ENCODE peak calls at places on chromosomes 2 and 18, in four cellular contexts. J is endodermal cell, K is fibroblast of lung, B is DMS79. S is an unnamed sample.

GRCh38 chr2:112474844-112475486 is 7.0 kb upstream of the TTL start:
- DNase-seq in J (no peak), K (peak; percentile 62), B (no peak), S (no peak)

GRCh38 chr2:112547333-112547732 is 5.1 kb downstream of the POLR1B start:
- DNase-seq in J (no peak), K (peak; percentile 52), B (peak; percentile 70), S (no peak)

GRCh38 chr2:222864296-222864695 is 3.5 kb downstream of the ACSL3 start:
- DNase-seq in J (peak; percentile 77), K (peak; percentile 77), B (no peak), S (no peak)

GRCh38 chr18:44818148-44818547 is 137.5 kb downstream of the SETBP1 start:
- DNase-seq in J (no peak), K (no peak), B (peak; percentile 25), S (no peak)

GRCh38 chr2:239625106-239625845 is 224.5 kb upstream of the HDAC4 start:
- DNase-seq in J (no peak), K (no peak), B (no peak), S (no peak)

GRCh38 chr2:233892793-233893192 is 24.4 kb upstream of the TRPM8 start:
- DNase-seq in J (no peak), K (no peak), B (no peak), S (no peak)

GRCh38 chr2:30235859-30236535 is 4.7 kb downstream of the LBH start:
- DNase-seq in J (peak; percentile 5), K (no peak), B (no peak), S (no peak)

GRCh38 chr2:223846524-223846923 is 9.1 kb upstream of the AP1S3 start:
- DNase-seq in J (no peak), K (peak; percentile 93), B (no peak), S (no peak)

GRCh38 chr18:46298511-46298910 is 194.3 kb downstream of the HAUS1 start:
- DNase-seq in J (peak; percentile 29), K (no peak), B (no peak), S (no peak)

GRCh38 chr2:73284296-73285161 is at the start of gene FBXO41:
- DNase-seq in J (peak; percentile 88), K (peak; percentile 30), B (peak; percentile 34), S (no peak)

GRCh38 chr2:23687214-23687613 is 239.7 kb downstream of the ATAD2B start:
- DNase-seq in J (no peak), K (no peak), B (no peak), S (no peak)

GRCh38 chr2:3212984-3213383 is 164.6 kb downstream of the EIPR1 start:
- DNase-seq in J (peak; percentile 0), K (no peak), B (no peak), S (no peak)

GRCh38 chr18:62072370-62072769 is 114.5 kb downstream of the PIGN start:
- DNase-seq in J (no peak), K (no peak), B (no peak), S (no peak)

GRCh38 chr2:309148-309969 is 21.5 kb upstream of the ALKAL2 start:
- DNase-seq in J (peak; percentile 97), K (peak; percentile 20), B (peak; percentile 49), S (no peak)

GRCh38 chr2:161134547-161135518 is 25.4 kb upstream of the TANK start:
- DNase-seq in J (no peak), K (peak; percentile 60), B (no peak), S (peak; percentile 89)

GRCh38 chr2:71849603-71850305 is 297.9 kb downstream of the CYP26B1 start:
- DNase-seq in J (peak; percentile 58), K (no peak), B (no peak), S (no peak)

GRCh38 chr2:72027426-72028161 is 120.1 kb downstream of the CYP26B1 start:
- DNase-seq in J (peak; percentile 54), K (peak; percentile 59), B (no peak), S (no peak)

GRCh38 chr2:234290671-234291070 is 206.2 kb downstream of the ARL4C start:
- DNase-seq in J (no peak), K (peak; percentile 28), B (no peak), S (peak; percentile 20)

GRCh38 chr2:62958206-62958605 is 92.4 kb upstream of the OTX1 start:
- DNase-seq in J (no peak), K (no peak), B (no peak), S (no peak)

GRCh38 chr2:150572961-150573395 is 85.5 kb upstream of the RND3 start:
- DNase-seq in J (no peak), K (no peak), B (no peak), S (no peak)

GRCh38 chr2:8253781-8254180 is 428.1 kb upstream of the ID2 start:
- DNase-seq in J (peak; percentile 75), K (no peak), B (no peak), S (no peak)

GRCh38 chr2:121362226-121362625 is 77.2 kb upstream of the TFCP2L1 start:
- DNase-seq in J (no peak), K (no peak), B (no peak), S (no peak)

GRCh38 chr18:79735071-79735980 is 55.7 kb downstream of the CTDP1 start:
- DNase-seq in J (no peak), K (no peak), B (no peak), S (no peak)

GRCh38 chr18:60417946-60418345 is 45.4 kb upstream of the MC4R start:
- DNase-seq in J (no peak), K (no peak), B (no peak), S (no peak)

GRCh38 chr2:223943135-223943534 is 2.0 kb downstream of the WDFY1 start:
- DNase-seq in J (no peak), K (no peak), B (no peak), S (no peak)

GRCh38 chr2:3034856-3035255 is 342.8 kb downstream of the EIPR1 start:
- DNase-seq in J (peak; percentile 43), K (no peak), B (no peak), S (no peak)

GRCh38 chr2:9085353-9085752 is 81.9 kb upstream of the MBOAT2 start:
- DNase-seq in J (no peak), K (no peak), B (no peak), S (no peak)

GRCh38 chr2:40106061-40106460 is 327.0 kb upstream of the THUMPD2 start:
- DNase-seq in J (no peak), K (peak; percentile 59), B (no peak), S (no peak)

GRCh38 chr2:122081743-122082142 is 326.3 kb downstream of the TSN start:
- DNase-seq in J (no peak), K (no peak), B (peak; percentile 7), S (no peak)

GRCh38 chr2:69465513-69466456 is 28.6 kb upstream of the NFU1 start:
- DNase-seq in J (no peak), K (no peak), B (no peak), S (no peak)

GRCh38 chr2:231250146-231250545 is 51.7 kb downstream of the ARMC9 start:
- DNase-seq in J (no peak), K (no peak), B (no peak), S (no peak)

GRCh38 chr18:5879479-5879882 is 15.8 kb downstream of the TMEM200C start:
- DNase-seq in J (no peak), K (peak; percentile 44), B (no peak), S (peak; percentile 36)

GRCh38 chr2:233210843-233211600 is 40.5 kb upstream of the ATG16L1 start:
- DNase-seq in J (no peak), K (peak; percentile 93), B (peak; percentile 61), S (peak; percentile 72)

GRCh38 chr2:121241466-121241865 is 43.5 kb downstream of the TFCP2L1 start:
- DNase-seq in J (no peak), K (no peak), B (no peak), S (no peak)